ENCODE peak calls at places on chromosomes 3 and 15, in four cellular contexts. W is GM23338, O is WERI-Rb-1, P is prostate gland. A is an unnamed sample.

GRCh38 chr3:70880416-70880815 is 568.0 kb upstream of the MDFIC2 start:
- DNase-seq in W (no peak), O (no peak), P (no peak), A (no peak)

GRCh38 chr3:27565201-27565827 is 81.1 kb upstream of the SLC4A7 start:
- DNase-seq in W (no peak), O (no peak), P (no peak), A (no peak)

GRCh38 chr15:39454189-39454986 is 126.5 kb upstream of the THBS1 start:
- DNase-seq in W (no peak), O (no peak), P (no peak), A (no peak)

GRCh38 chr3:27535809-27536392 is 51.7 kb upstream of the SLC4A7 start:
- DNase-seq in W (no peak), O (no peak), P (no peak), A (no peak)

GRCh38 chr3:146504546-146505197 is 35.3 kb upstream of the PLSCR2 start:
- DNase-seq in W (peak; percentile 68), O (no peak), P (no peak), A (no peak)

GRCh38 chr15:81897011-81897677 is 148.7 kb downstream of the MEX3B start:
- DNase-seq in W (no peak), O (no peak), P (no peak), A (no peak)

GRCh38 chr3:179286331-179286730 is 35.4 kb upstream of the KCNMB3 start:
- DNase-seq in W (no peak), O (peak; percentile 32), P (no peak), A (no peak)

GRCh38 chr3:111926266-111926676 is 52.6 kb upstream of the ABHD10 start:
- DNase-seq in W (no peak), O (peak; percentile 60), P (no peak), A (no peak)

GRCh38 chr3:176741648-176742047 is 455.6 kb downstream of the TBL1XR1 start:
- DNase-seq in W (no peak), O (no peak), P (no peak), A (no peak)

GRCh38 chr3:171954644-171955365 is 84.6 kb upstream of the FNDC3B start:
- DNase-seq in W (no peak), O (no peak), P (no peak), A (no peak)

GRCh38 chr3:3798641-3799113 is 554 bp upstream of the LRRN1 start:
- DNase-seq in W (peak; percentile 86), O (peak; percentile 35), P (peak; percentile 9), A (peak; percentile 61)

GRCh38 chr3:9111349-9112265 is 137.8 kb downstream of the SRGAP3 start:
- DNase-seq in W (peak; percentile 81), O (no peak), P (no peak), A (no peak)

A was measured in mesothelial cell of epicardium.